ENCODE peak calls at places on chromosomes 16 and 17, in five cellular contexts. M is EL, H is NCI-H1694 treated with DMSO at 0.1 percent for 48 hours, O is activated B cell treated with CpG ODN at 0.5 μM for 24 hours, S is ecto neural progenitor cell. J is an unnamed sample.

GRCh38 chr17:8975091-8975707 is 9.7 kb upstream of the PIK3R5 start:
- DNase-seq in H (no peak), O (no peak), S (no peak), M (no peak), J (no peak)

GRCh38 chr16:89581045-89581695 is 5.6 kb downstream of the CPNE7 start:
- DNase-seq in H (no peak), O (no peak), M (peak; percentile 100), S (no peak), J (peak; percentile 85)

GRCh38 chr16:86768231-86768791 is 190.0 kb downstream of the FOXL1 start:
- DNase-seq in S (no peak), H (no peak), O (no peak), M (no peak), J (no peak)

GRCh38 chr16:61654962-61655361 is 381.3 kb downstream of the CDH8 start:
- DNase-seq in S (no peak), H (no peak), M (peak; percentile 4), O (no peak), J (no peak)

GRCh38 chr16:57612494-57612893 is 15.9 kb upstream of the ADGRG1 start:
- DNase-seq in M (no peak), O (peak; percentile 1), H (no peak), S (peak; percentile 35), J (no peak)

GRCh38 chr17:19671433-19671832 is 22.9 kb downstream of the ALDH3A2 start:
- DNase-seq in H (no peak), M (no peak), S (no peak), O (no peak), J (no peak)

GRCh38 chr17:72761431-72761830 is 331.1 kb downstream of the SLC39A11 start:
- DNase-seq in M (no peak), O (no peak), H (no peak), S (no peak), J (no peak)

GRCh38 chr16:54655171-54655590 is 275.5 kb upstream of the IRX5 start:
- DNase-seq in H (no peak), M (no peak), S (no peak), O (no peak), J (no peak)

GRCh38 chr17:79007504-79008381 is 1.8 kb downstream of the CANT1 start:
- DNase-seq in S (no peak), M (no peak), O (no peak), H (no peak), J (no peak)

GRCh38 chr17:47882247-47882646 is 13.8 kb upstream of the SP2 start:
- DNase-seq in O (no peak), S (no peak), M (peak; percentile 71), H (no peak), J (peak; percentile 83)

GRCh38 chr17:83127431-83128160 is 48.2 kb downstream of the METRNL start:
- DNase-seq in O (no peak), S (no peak), M (no peak), H (no peak), J (no peak)

GRCh38 chr17:15398736-15399331 is 57.4 kb upstream of the TEKT3 start:
- DNase-seq in O (no peak), S (no peak), H (no peak), M (peak; percentile 80), J (peak; percentile 68)

GRCh38 chr16:19375561-19376158 is 42.0 kb upstream of the TMC5 start:
- DNase-seq in S (peak; percentile 50), O (no peak), M (peak; percentile 40), H (peak; percentile 46), J (peak; percentile 28)

GRCh38 chr16:31200821-31201510 is 1.6 kb downstream of the PYCARD start:
- DNase-seq in S (no peak), H (no peak), M (peak; percentile 59), O (no peak), J (peak; percentile 34)

J was measured in MG63.